ENCODE peak calls at places on chromosome 20, in four cellular contexts. One of them, this sample, is unnamed.

GRCh38 chr20:36315545-36316351 is 9.6 kb downstream of the DLGAP4 start:
- DNase-seq in CD8-positive, alpha-beta T cell: no peak
- DNase-seq in uterus: no peak
- DNase-seq in body of pancreas: no peak
- DNase-seq in this sample: no peak

GRCh38 chr20:38290829-38291581 is 13.0 kb upstream of the BPI start:
- DNase-seq in CD8-positive, alpha-beta T cell: no peak
- DNase-seq in body of pancreas: no peak
- DNase-seq in uterus: peak; percentile 51
- DNase-seq in this sample: no peak

GRCh38 chr20:33830371-33830770 is 19.2 kb downstream of the CHMP4B start:
- DNase-seq in CD8-positive, alpha-beta T cell: no peak
- DNase-seq in uterus: no peak
- DNase-seq in body of pancreas: no peak
- DNase-seq in this sample: no peak

GRCh38 chr20:59819496-59820203 is 113.8 kb downstream of the SYCP2 start:
- DNase-seq in CD8-positive, alpha-beta T cell: no peak
- DNase-seq in body of pancreas: no peak
- DNase-seq in uterus: peak; percentile 3
- DNase-seq in this sample: no peak

GRCh38 chr20:45407783-45408645 is at the start of gene DBNDD2:
- DNase-seq in uterus: peak; percentile 30
- DNase-seq in CD8-positive, alpha-beta T cell: peak; percentile 55
- DNase-seq in body of pancreas: no peak
- DNase-seq in this sample: peak; percentile 75

GRCh38 chr20:10672579-10673127 is 1.1 kb downstream of the JAG1 start:
- DNase-seq in uterus: peak; percentile 59
- DNase-seq in CD8-positive, alpha-beta T cell: peak; percentile 26
- DNase-seq in body of pancreas: peak; percentile 67
- DNase-seq in this sample: peak; percentile 37

GRCh38 chr20:5364136-5364821 is 47.5 kb upstream of the PROKR2 start:
- DNase-seq in uterus: no peak
- DNase-seq in CD8-positive, alpha-beta T cell: no peak
- DNase-seq in body of pancreas: no peak
- DNase-seq in this sample: no peak

GRCh38 chr20:56422131-56422823 is 10.2 kb downstream of the CASS4 start:
- DNase-seq in CD8-positive, alpha-beta T cell: no peak
- DNase-seq in uterus: no peak
- DNase-seq in body of pancreas: no peak
- DNase-seq in this sample: no peak

GRCh38 chr20:730005-730404 is 38.3 kb downstream of the SLC52A3 start:
- DNase-seq in CD8-positive, alpha-beta T cell: no peak
- DNase-seq in uterus: no peak
- DNase-seq in body of pancreas: no peak
- DNase-seq in this sample: no peak

GRCh38 chr20:373171-373890 is 7.2 kb upstream of the TRIB3 start:
- DNase-seq in CD8-positive, alpha-beta T cell: no peak
- DNase-seq in uterus: no peak
- DNase-seq in body of pancreas: no peak
- DNase-seq in this sample: no peak

GRCh38 chr20:4813076-4813838 is 91.5 kb downstream of the PRND start:
- DNase-seq in CD8-positive, alpha-beta T cell: no peak
- DNase-seq in body of pancreas: no peak
- DNase-seq in uterus: peak; percentile 48
- DNase-seq in this sample: no peak

GRCh38 chr20:50191566-50192363 is 1.1 kb downstream of the CEBPB start:
- DNase-seq in body of pancreas: peak; percentile 66
- DNase-seq in uterus: peak; percentile 51
- DNase-seq in CD8-positive, alpha-beta T cell: peak; percentile 58
- DNase-seq in this sample: peak; percentile 12

GRCh38 chr20:61875221-61875885 is 190.3 kb downstream of the TAF4 start:
- DNase-seq in body of pancreas: no peak
- DNase-seq in CD8-positive, alpha-beta T cell: no peak
- DNase-seq in uterus: no peak
- DNase-seq in this sample: peak; percentile 34

GRCh38 chr20:48538058-48538825 is 289.6 kb downstream of the PREX1 start:
- DNase-seq in body of pancreas: peak; percentile 29
- DNase-seq in uterus: no peak
- DNase-seq in CD8-positive, alpha-beta T cell: no peak
- DNase-seq in this sample: no peak

GRCh38 chr20:49132995-49133451 is 55.1 kb downstream of the STAU1 start:
- DNase-seq in body of pancreas: peak; percentile 32
- DNase-seq in CD8-positive, alpha-beta T cell: no peak
- DNase-seq in uterus: no peak
- DNase-seq in this sample: no peak

GRCh38 chr20:45419188-45420091 is 3.5 kb downstream of the PIGT start:
- DNase-seq in CD8-positive, alpha-beta T cell: no peak
- DNase-seq in uterus: peak; percentile 58
- DNase-seq in body of pancreas: peak; percentile 84
- DNase-seq in this sample: no peak

GRCh38 chr20:51022803-51023616 is at the start of gene KCNG1:
- DNase-seq in uterus: peak; percentile 62
- DNase-seq in body of pancreas: peak; percentile 70
- DNase-seq in CD8-positive, alpha-beta T cell: no peak
- DNase-seq in this sample: no peak

GRCh38 chr20:1926237-1926636 is 31.0 kb downstream of the SIRPA start:
- DNase-seq in CD8-positive, alpha-beta T cell: no peak
- DNase-seq in body of pancreas: no peak
- DNase-seq in uterus: no peak
- DNase-seq in this sample: no peak

GRCh38 chr20:24872291-24873014 is 76.6 kb upstream of the CST7 start:
- DNase-seq in CD8-positive, alpha-beta T cell: no peak
- DNase-seq in uterus: no peak
- DNase-seq in body of pancreas: no peak
- DNase-seq in this sample: no peak

GRCh38 chr20:45920795-45921617 is 9.1 kb upstream of the PLTP start:
- DNase-seq in CD8-positive, alpha-beta T cell: no peak
- DNase-seq in body of pancreas: no peak
- DNase-seq in uterus: no peak
- DNase-seq in this sample: no peak

GRCh38 chr20:43739148-43739749 is 12.4 kb upstream of the GTSF1L start:
- DNase-seq in uterus: no peak
- DNase-seq in CD8-positive, alpha-beta T cell: no peak
- DNase-seq in body of pancreas: no peak
- DNase-seq in this sample: no peak

GRCh38 chr20:22717466-22717865 is 133.1 kb upstream of the FOXA2 start:
- DNase-seq in uterus: no peak
- DNase-seq in CD8-positive, alpha-beta T cell: no peak
- DNase-seq in body of pancreas: no peak
- DNase-seq in this sample: no peak

GRCh38 chr20:14715400-14715799 is 378.0 kb upstream of the FLRT3 start:
- DNase-seq in CD8-positive, alpha-beta T cell: no peak
- DNase-seq in uterus: no peak
- DNase-seq in body of pancreas: no peak
- DNase-seq in this sample: no peak
- H3K27ac ChIP-seq in CD8-positive, alpha-beta T cell: no peak overlapping the region
- H3K27ac ChIP-seq in uterus: no peak overlapping the region
- H3K27ac ChIP-seq in body of pancreas: no peak overlapping the region
- H3K27ac ChIP-seq in this sample: no peak overlapping the region

GRCh38 chr20:3766832-3767433 is 620 bp downstream of the ADISSP start:
- DNase-seq in body of pancreas: no peak
- DNase-seq in CD8-positive, alpha-beta T cell: peak; percentile 30
- DNase-seq in uterus: no peak
- DNase-seq in this sample: no peak
- H3K27ac ChIP-seq in body of pancreas: no peak overlapping the region
- H3K27ac ChIP-seq in CD8-positive, alpha-beta T cell: peak overlapping the region; percentile 46
- H3K27ac ChIP-seq in uterus: peak overlapping the region; percentile 65
- H3K27ac ChIP-seq in this sample: peak overlapping the region; percentile 66

GRCh38 chr20:41428285-41428684 is 61.7 kb upstream of the EMILIN3 start:
- DNase-seq in body of pancreas: no peak
- DNase-seq in CD8-positive, alpha-beta T cell: peak; percentile 64
- DNase-seq in uterus: no peak
- DNase-seq in this sample: no peak
- H3K27ac ChIP-seq in body of pancreas: no peak overlapping the region
- H3K27ac ChIP-seq in CD8-positive, alpha-beta T cell: no peak overlapping the region
- H3K27ac ChIP-seq in uterus: no peak overlapping the region
- H3K27ac ChIP-seq in this sample: no peak overlapping the region

DNA sequence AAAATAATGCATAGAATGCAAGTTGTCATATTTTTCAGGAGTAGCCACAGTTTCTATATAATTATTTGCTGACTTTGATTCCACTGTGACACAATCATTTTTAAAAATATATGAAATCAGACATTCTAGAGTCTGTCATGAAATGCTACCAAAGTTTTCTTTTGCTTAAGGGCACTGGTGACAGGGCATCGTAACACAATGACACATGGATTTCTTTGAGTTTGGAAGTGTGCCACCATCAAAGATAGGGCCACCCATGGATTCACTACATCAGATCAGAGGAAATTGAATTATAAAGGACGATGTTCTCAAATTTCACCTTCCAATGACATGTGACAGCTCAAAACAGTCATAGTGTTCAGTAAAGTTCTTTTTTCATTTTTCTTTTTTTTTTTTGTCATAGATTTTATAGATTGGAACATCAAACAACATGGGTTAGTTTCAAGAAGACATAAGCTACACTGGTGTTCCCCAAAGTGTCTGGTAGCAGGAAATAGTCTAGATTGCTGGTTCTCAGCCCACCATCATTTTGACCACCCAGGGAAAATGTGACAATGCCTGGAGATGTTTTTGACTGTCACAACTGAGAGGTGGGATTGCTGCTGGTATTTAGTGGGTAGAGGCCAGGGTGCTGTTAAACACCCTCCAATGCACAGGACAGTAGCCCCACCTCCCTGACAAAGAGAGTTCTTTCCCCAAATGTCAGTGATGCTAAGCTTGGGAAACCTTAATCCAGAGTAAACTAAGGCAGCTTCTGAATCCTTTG is 123.8 kb upstream of the DOK5 start:
- DNase-seq in CD8-positive, alpha-beta T cell: no peak
- DNase-seq in uterus: no peak
- DNase-seq in body of pancreas: no peak
- DNase-seq in this sample: no peak
- H3K27ac ChIP-seq in CD8-positive, alpha-beta T cell: no peak overlapping the region
- H3K27ac ChIP-seq in uterus: no peak overlapping the region
- H3K27ac ChIP-seq in body of pancreas: no peak overlapping the region
- H3K27ac ChIP-seq in this sample: no peak overlapping the region

GRCh38 chr20:12057778-12058177 is 140.1 kb downstream of the BTBD3 start:
- DNase-seq in CD8-positive, alpha-beta T cell: no peak
- DNase-seq in body of pancreas: no peak
- DNase-seq in uterus: no peak
- DNase-seq in this sample: no peak

GRCh38 chr20:12053348-12053747 is 135.7 kb downstream of the BTBD3 start:
- DNase-seq in CD8-positive, alpha-beta T cell: no peak
- DNase-seq in body of pancreas: no peak
- DNase-seq in uterus: no peak
- DNase-seq in this sample: no peak

GRCh38 chr20:12054556-12054955 is 136.9 kb downstream of the BTBD3 start:
- DNase-seq in body of pancreas: no peak
- DNase-seq in uterus: no peak
- DNase-seq in CD8-positive, alpha-beta T cell: no peak
- DNase-seq in this sample: no peak

GRCh38 chr20:12058201-12058600 is 140.5 kb downstream of the BTBD3 start:
- DNase-seq in uterus: no peak
- DNase-seq in CD8-positive, alpha-beta T cell: no peak
- DNase-seq in body of pancreas: no peak
- DNase-seq in this sample: no peak

GRCh38 chr20:12056836-12057235 is 139.1 kb downstream of the BTBD3 start:
- DNase-seq in body of pancreas: no peak
- DNase-seq in CD8-positive, alpha-beta T cell: no peak
- DNase-seq in uterus: no peak
- DNase-seq in this sample: no peak
- H3K27ac ChIP-seq in body of pancreas: no peak overlapping the region
- H3K27ac ChIP-seq in CD8-positive, alpha-beta T cell: no peak overlapping the region
- H3K27ac ChIP-seq in uterus: no peak overlapping the region
- H3K27ac ChIP-seq in this sample: no peak overlapping the region

GRCh38 chr20:19782669-19783068 is 24.6 kb downstream of the RIN2 start:
- DNase-seq in body of pancreas: no peak
- DNase-seq in CD8-positive, alpha-beta T cell: no peak
- DNase-seq in uterus: no peak
- DNase-seq in this sample: no peak
- H3K27ac ChIP-seq in body of pancreas: no peak overlapping the region
- H3K27ac ChIP-seq in CD8-positive, alpha-beta T cell: no peak overlapping the region
- H3K27ac ChIP-seq in uterus: no peak overlapping the region
- H3K27ac ChIP-seq in this sample: no peak overlapping the region

DNA sequence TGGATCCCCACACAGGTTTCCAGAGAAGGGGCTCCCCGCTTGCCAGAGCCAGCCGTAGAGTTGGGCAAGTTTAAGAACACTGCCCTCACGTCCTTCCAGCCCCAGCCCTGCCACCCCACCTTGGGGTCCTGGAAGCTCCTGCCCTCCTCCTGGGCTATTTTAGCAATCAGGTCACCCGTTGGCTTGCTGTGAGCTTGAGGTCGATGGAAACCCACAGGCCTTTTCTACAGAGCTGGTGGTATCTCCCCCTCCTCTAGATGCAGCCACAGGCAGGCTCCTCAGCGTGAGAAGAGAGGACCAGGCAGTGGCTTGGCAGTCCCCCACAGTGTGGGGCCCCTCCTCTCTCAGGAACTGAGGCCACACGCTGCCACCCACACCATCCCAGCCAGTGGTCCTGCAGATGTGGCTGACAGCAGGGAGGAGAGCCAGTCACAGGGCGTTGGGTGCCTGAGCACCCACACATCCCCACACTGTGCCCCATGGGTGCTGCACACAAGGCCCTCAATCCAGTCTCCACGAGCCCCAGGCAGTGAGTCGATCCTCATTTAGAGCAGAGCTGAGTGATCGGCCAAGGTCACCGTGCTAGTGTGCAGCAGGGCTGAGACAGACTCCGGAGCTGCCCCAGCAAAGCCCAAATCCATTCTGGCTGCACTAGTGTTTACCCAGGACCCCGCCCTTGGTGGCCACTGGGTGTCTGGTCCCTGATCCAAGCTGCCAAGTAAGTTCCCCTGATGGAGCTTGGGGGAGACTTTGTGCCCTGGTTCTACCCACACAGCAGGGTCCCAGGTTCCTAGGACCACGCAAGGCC is 9.2 kb downstream of the C20orf203 start:
- DNase-seq in CD8-positive, alpha-beta T cell: no peak
- DNase-seq in uterus: no peak
- DNase-seq in body of pancreas: peak; percentile 26
- DNase-seq in this sample: no peak
- H3K27ac ChIP-seq in CD8-positive, alpha-beta T cell: no peak overlapping the region
- H3K27ac ChIP-seq in uterus: no peak overlapping the region
- H3K27ac ChIP-seq in body of pancreas: peak overlapping the region; percentile 82
- H3K27ac ChIP-seq in this sample: no peak overlapping the region

This sample was measured in substantia nigra.